ENCODE peak calls at places on chromosome 21, in seven cellular contexts. T is trophoblast cell, Y is IMR-90, D is neuronal stem cell, U is mesendoderm, M is mesenchymal stem cell, B is H1. C is an unnamed sample.

GRCh38 chr21:34801519-34802132 is 132.8 kb downstream of the CLIC6 start:
- DNase-seq in D (no peak), U (peak), Y (no peak), T (peak), B (peak), M (no peak), C (peak)

GRCh38 chr21:38853421-38853919 is 47.7 kb downstream of the ETS2 start:
- DNase-seq in U (no peak), M (peak), D (no peak), T (peak), Y (peak), B (no peak), C (no peak)

GRCh38 chr21:32387151-32387550 is 5.7 kb downstream of the URB1 start:
- DNase-seq in T (no peak), Y (no peak), B (no peak), D (no peak), M (no peak), U (no peak), C (no peak)

GRCh38 chr21:20741445-20741844 is 256.8 kb upstream of the NCAM2 start:
- DNase-seq in U (no peak), D (no peak), M (no peak), Y (no peak), B (no peak), T (no peak), C (no peak)

GRCh38 chr21:39020751-39021474 is 162.3 kb downstream of the PSMG1 start:
- DNase-seq in M (peak), D (no peak), Y (peak), U (peak), T (peak), B (no peak), C (no peak)

GRCh38 chr21:35366348-35367085 is 317.4 kb upstream of the RUNX1 start:
- DNase-seq in T (peak), M (peak), U (no peak), B (no peak), Y (peak), D (no peak), C (no peak)

GRCh38 chr21:26709090-26709489 is 136.0 kb upstream of the CYYR1 start:
- DNase-seq in Y (peak), M (no peak), U (no peak), B (no peak), T (peak), D (no peak), C (no peak)

GRCh38 chr21:31284797-31285397 is 59.2 kb downstream of the TIAM1 start:
- DNase-seq in U (peak), Y (peak), B (no peak), D (no peak), T (no peak), M (peak), C (no peak)

GRCh38 chr21:32414579-32415358 is 2.3 kb downstream of the EVA1C start:
- DNase-seq in U (no peak), Y (peak), T (no peak), D (no peak), M (no peak), B (no peak), C (no peak)

DNA sequence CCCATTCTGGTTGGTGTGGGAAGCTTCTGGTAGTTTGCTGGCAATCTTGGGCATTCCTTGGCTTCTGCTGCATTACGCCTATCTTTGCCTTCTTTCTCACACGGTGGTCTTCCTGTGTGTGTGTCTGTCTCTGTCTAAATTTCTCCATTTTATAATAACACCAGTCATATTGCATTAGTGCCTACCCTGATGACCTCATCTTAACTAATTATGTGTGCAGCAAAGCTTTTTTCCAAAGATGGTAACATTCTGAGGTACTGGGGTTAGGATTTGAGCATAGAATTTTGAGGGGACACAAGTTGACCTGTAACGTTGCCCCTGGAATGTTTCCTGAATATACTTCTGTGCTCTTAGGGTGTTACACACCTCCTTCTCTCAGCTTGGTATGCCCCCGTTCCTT is 77.1 kb downstream of the DYRK1A start:
- DNase-seq in U (no peak), B (no peak), T (no peak), Y (no peak), D (no peak), M (no peak), C (no peak)
- H4K8ac ChIP-seq in U (no peak), B (no peak), T (no peak), Y (no peak), D (no peak), M (no peak), C (no peak)

DNA sequence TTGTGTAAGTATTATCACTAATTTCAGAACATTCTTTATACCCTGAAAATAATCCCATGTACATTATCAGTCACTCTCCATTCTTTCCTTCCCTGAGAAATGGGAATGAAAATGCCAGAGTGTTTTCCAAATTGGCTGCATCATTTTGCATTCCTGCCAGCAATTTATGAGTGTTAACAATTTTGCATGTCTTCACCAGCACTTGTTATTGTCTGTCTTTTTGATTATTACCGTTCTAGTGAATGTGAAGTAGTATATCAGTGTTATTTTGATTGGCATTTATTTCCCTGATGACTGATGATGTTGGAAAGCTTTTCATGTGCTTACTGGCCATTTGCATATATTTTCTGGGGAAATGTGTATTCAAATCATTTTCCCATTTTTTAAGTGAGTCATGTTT is 71.9 kb downstream of the PCBP3 start:
- DNase-seq in B (no peak), Y (no peak), D (no peak), M (no peak), T (no peak), U (no peak), C (no peak)
- H3K23ac ChIP-seq in B (no peak), Y (no peak), D (no peak), M (no peak), T (no peak), U (no peak), C (no peak)

GRCh38 chr21:42777757-42778344 is 101.5 kb downstream of the WDR4 start:
- DNase-seq in M (no peak), Y (no peak), U (no peak), D (no peak), T (peak), B (no peak), C (no peak)
- H4K8ac ChIP-seq in M (no peak), Y (no peak), U (no peak), D (no peak), T (peak), B (no peak), C (no peak)

DNA sequence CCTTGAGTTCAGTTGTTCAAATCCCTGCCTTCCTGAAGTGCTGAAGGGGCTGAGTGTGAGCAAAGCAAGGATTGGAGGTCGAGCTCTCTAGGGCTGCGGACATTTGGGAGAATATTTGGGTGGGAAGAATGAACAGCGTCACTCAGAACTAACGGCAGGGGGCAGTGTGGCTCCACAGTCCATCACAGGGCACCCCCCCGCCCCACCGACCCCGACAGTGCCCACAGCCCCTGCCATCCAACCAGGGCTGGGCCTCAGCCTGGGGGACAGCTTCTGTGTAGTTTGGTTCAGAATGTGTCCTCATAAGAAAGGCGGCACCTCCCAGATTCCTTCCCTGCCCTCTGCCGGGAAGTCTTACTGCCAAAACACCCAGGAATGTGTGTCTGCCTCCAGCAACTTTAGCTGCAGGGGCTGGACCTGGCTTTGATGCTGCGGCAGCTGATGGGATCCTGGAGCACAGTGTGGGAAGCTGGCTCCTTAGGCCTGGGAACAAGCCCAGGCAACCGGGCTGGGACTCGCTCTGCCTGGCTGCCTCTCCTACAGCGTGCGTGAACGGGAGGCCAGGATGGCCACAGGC is 104.8 kb upstream of the TMPRSS2 start:
- DNase-seq in D (peak), Y (peak), U (peak), T (peak), M (peak), B (no peak), C (peak)
- H3K23ac ChIP-seq in D (no peak), Y (no peak), U (no peak), T (no peak), M (no peak), B (no peak), C (no peak)

GRCh38 chr21:42085246-42086077 is 14.3 kb downstream of the UMODL1 start:
- DNase-seq in M (no peak), T (no peak), Y (no peak), U (no peak), B (no peak), D (no peak), C (no peak)

GRCh38 chr21:42088658-42089057 is 17.5 kb downstream of the UMODL1 start:
- DNase-seq in Y (no peak), U (no peak), D (no peak), B (no peak), M (no peak), T (no peak), C (no peak)

GRCh38 chr21:42088148-42088547 is 17.0 kb downstream of the UMODL1 start:
- DNase-seq in M (no peak), Y (no peak), B (no peak), U (no peak), T (no peak), D (no peak), C (no peak)

GRCh38 chr21:42089093-42089631 is 18.0 kb downstream of the UMODL1 start:
- DNase-seq in U (no peak), T (no peak), D (no peak), Y (no peak), B (no peak), M (no peak), C (no peak)

GRCh38 chr21:42086969-42087368 is 15.9 kb downstream of the UMODL1 start:
- DNase-seq in T (no peak), B (no peak), U (no peak), M (no peak), Y (no peak), D (no peak), C (no peak)
- H4K8ac ChIP-seq in T (no peak), B (no peak), U (no peak), M (no peak), Y (no peak), D (no peak), C (no peak)

GRCh38 chr21:43689556-43690337 is 29.2 kb upstream of the PDXK start:
- DNase-seq in Y (no peak), B (no peak), T (no peak), U (no peak), M (no peak), D (no peak), C (no peak)

GRCh38 chr21:43686811-43687565 is 27.6 kb downstream of the RRP1B start:
- DNase-seq in T (no peak), D (no peak), Y (no peak), M (no peak), U (no peak), B (no peak), C (no peak)

GRCh38 chr21:43688906-43689305 is 29.5 kb downstream of the RRP1B start:
- DNase-seq in U (no peak), B (no peak), M (no peak), Y (no peak), D (no peak), T (no peak), C (no peak)

GRCh38 chr21:43690346-43690745 is 28.6 kb upstream of the PDXK start:
- DNase-seq in Y (no peak), M (no peak), B (no peak), T (no peak), D (no peak), U (no peak), C (no peak)

DNA sequence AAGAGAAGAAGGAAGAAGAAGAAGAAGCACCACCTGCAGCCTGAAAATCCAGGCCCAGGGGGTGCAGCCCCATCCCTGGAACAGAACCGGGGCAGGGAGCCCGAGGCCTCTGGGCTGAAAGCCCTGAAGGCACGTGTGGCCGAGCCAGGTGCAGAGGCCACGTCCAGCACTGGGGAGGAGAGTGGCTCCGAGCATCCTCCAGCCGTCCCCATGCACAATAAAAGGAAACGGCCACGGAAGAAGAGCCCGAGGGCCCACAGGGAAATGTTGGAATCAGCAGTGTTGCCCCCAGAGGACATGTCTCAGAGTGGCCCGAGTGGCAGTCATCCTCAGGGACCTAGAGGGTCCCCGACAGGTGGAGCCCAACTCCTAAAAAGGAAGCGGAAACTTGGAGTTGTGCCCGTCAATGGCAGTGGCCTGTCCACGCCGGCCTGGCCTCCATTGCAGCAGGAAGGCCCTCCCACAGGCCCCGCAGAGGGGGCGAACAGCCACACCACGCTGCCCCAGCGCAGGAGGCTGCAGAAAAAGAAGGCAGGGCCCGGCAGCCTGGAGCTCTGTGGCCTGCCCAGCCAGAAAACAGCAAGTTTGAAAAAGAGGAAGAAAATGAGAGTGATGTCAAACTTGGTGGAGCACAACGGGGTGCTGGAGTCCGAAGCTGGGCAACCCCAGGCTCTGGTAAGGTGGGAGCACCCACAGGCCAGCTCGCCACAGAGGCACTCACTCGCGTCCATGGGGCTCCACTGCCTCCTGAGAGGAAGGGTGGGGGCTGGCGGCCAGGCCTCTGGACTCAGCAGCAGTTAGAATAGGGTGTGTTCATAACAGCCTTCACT is 28.4 kb downstream of the RRP1B start:
- DNase-seq in D (no peak), T (no peak), B (no peak), U (no peak), Y (no peak), M (no peak), C (no peak)
- H3K23ac ChIP-seq in D (no peak), T (no peak), B (no peak), U (no peak), Y (no peak), M (no peak), C (no peak)

DNA sequence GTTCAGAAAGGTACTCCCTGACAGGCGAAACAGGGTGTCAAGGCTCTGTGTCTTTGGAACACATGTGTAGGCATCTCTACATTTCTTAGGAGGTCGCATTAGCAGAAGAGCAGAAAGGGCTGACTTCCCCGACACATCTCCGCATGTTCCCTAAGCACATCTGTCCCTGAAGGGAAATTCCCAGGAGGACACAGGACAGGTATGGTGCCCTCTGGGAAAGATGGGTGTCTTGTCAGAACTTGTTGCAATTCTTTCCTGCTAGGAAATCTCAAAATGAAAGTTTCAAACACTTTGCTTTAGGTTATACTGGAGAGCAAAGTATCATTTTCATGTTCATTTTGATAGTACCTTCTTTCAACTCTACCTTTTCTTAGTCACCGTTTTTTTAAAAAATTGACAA is 2.0 kb downstream of the DSCAM start:
- DNase-seq in Y (no peak), U (no peak), T (no peak), B (no peak), D (no peak), M (no peak), C (no peak)
- H4K8ac ChIP-seq in Y (no peak), U (no peak), T (no peak), B (no peak), D (no peak), M (no peak), C (no peak)